ENCODE peak calls at places on chromosomes 6 and 20, in seven cellular contexts. One of them, this sample, is unnamed.

GRCh38 chr20:47336013-47336754 is 20.3 kb downstream of the ZMYND8 start:
- DNase-seq in heart right ventricle: peak; percentile 55
- DNase-seq in foreskin fibroblast: peak; percentile 93
- DNase-seq in left ventricle myocardium inferior: peak; percentile 53
- DNase-seq in AG10803: peak; percentile 87
- DNase-seq in AG04450: no peak
- DNase-seq in cardiac muscle cell: peak; percentile 91
- DNase-seq in this sample: peak; percentile 93

GRCh38 chr6:1616556-1617463 is 7.1 kb downstream of the FOXC1 start:
- DNase-seq in AG10803: no peak
- DNase-seq in cardiac muscle cell: no peak
- DNase-seq in AG04450: no peak
- DNase-seq in foreskin fibroblast: no peak
- DNase-seq in left ventricle myocardium inferior: no peak
- DNase-seq in heart right ventricle: no peak
- DNase-seq in this sample: no peak

GRCh38 chr20:51529027-51529749 is 13.3 kb downstream of the NFATC2 start:
- DNase-seq in cardiac muscle cell: peak; percentile 69
- DNase-seq in AG10803: peak; percentile 87
- DNase-seq in AG04450: no peak
- DNase-seq in left ventricle myocardium inferior: no peak
- DNase-seq in heart right ventricle: no peak
- DNase-seq in foreskin fibroblast: peak; percentile 70
- DNase-seq in this sample: peak; percentile 62

GRCh38 chr6:13998356-13998755 is 73.6 kb downstream of the RNF182 start:
- DNase-seq in heart right ventricle: no peak
- DNase-seq in AG10803: no peak
- DNase-seq in cardiac muscle cell: no peak
- DNase-seq in AG04450: no peak
- DNase-seq in foreskin fibroblast: no peak
- DNase-seq in left ventricle myocardium inferior: no peak
- DNase-seq in this sample: no peak

GRCh38 chr20:61521680-61522420 is 269.8 kb downstream of the CDH4 start:
- DNase-seq in heart right ventricle: no peak
- DNase-seq in left ventricle myocardium inferior: no peak
- DNase-seq in AG10803: no peak
- DNase-seq in AG04450: no peak
- DNase-seq in cardiac muscle cell: peak; percentile 10
- DNase-seq in foreskin fibroblast: no peak
- DNase-seq in this sample: no peak

GRCh38 chr6:158703840-158704822 is 54.3 kb downstream of the SYTL3 start:
- DNase-seq in AG04450: no peak
- DNase-seq in left ventricle myocardium inferior: peak; percentile 85
- DNase-seq in heart right ventricle: peak; percentile 75
- DNase-seq in foreskin fibroblast: peak; percentile 87
- DNase-seq in cardiac muscle cell: peak; percentile 71
- DNase-seq in AG10803: peak; percentile 51
- DNase-seq in this sample: peak; percentile 66

GRCh38 chr6:70162972-70163371 is 139.9 kb downstream of the COL9A1 start:
- DNase-seq in heart right ventricle: no peak
- DNase-seq in AG10803: no peak
- DNase-seq in cardiac muscle cell: no peak
- DNase-seq in left ventricle myocardium inferior: no peak
- DNase-seq in foreskin fibroblast: no peak
- DNase-seq in AG04450: no peak
- DNase-seq in this sample: no peak

GRCh38 chr6:119319694-119320093 is 29.9 kb downstream of the MAN1A1 start:
- DNase-seq in foreskin fibroblast: no peak
- DNase-seq in AG10803: no peak
- DNase-seq in AG04450: no peak
- DNase-seq in cardiac muscle cell: no peak
- DNase-seq in left ventricle myocardium inferior: no peak
- DNase-seq in heart right ventricle: no peak
- DNase-seq in this sample: no peak

GRCh38 chr20:8722277-8722928 is 346.5 kb upstream of the PLCB4 start:
- DNase-seq in left ventricle myocardium inferior: no peak
- DNase-seq in cardiac muscle cell: peak; percentile 84
- DNase-seq in AG10803: peak; percentile 74
- DNase-seq in heart right ventricle: peak; percentile 43
- DNase-seq in AG04450: peak; percentile 65
- DNase-seq in foreskin fibroblast: peak; percentile 82
- DNase-seq in this sample: peak; percentile 79

GRCh38 chr6:125294036-125294435 is 7.7 kb downstream of the HDDC2 start:
- DNase-seq in cardiac muscle cell: no peak
- DNase-seq in AG04450: no peak
- DNase-seq in heart right ventricle: no peak
- DNase-seq in AG10803: no peak
- DNase-seq in foreskin fibroblast: no peak
- DNase-seq in left ventricle myocardium inferior: no peak
- DNase-seq in this sample: no peak

GRCh38 chr6:113574147-113574546 is 283.0 kb upstream of the MARCKS start:
- DNase-seq in AG10803: no peak
- DNase-seq in heart right ventricle: no peak
- DNase-seq in left ventricle myocardium inferior: no peak
- DNase-seq in foreskin fibroblast: no peak
- DNase-seq in cardiac muscle cell: no peak
- DNase-seq in AG04450: no peak
- DNase-seq in this sample: no peak

GRCh38 chr6:111846511-111847409 is 26.5 kb downstream of the FYN start:
- DNase-seq in left ventricle myocardium inferior: peak; percentile 66
- DNase-seq in heart right ventricle: peak; percentile 69
- DNase-seq in AG04450: no peak
- DNase-seq in AG10803: peak; percentile 33
- DNase-seq in cardiac muscle cell: no peak
- DNase-seq in foreskin fibroblast: peak; percentile 39
- DNase-seq in this sample: no peak

GRCh38 chr6:38131527-38131965 is 312.0 kb downstream of the ZFAND3 start:
- DNase-seq in foreskin fibroblast: peak; percentile 96
- DNase-seq in AG10803: peak; percentile 97
- DNase-seq in AG04450: peak; percentile 91
- DNase-seq in cardiac muscle cell: peak; percentile 97
- DNase-seq in heart right ventricle: peak; percentile 30
- DNase-seq in left ventricle myocardium inferior: no peak
- DNase-seq in this sample: peak; percentile 92

GRCh38 chr6:40325041-40325440 is 262.1 kb downstream of the LRFN2 start:
- DNase-seq in AG10803: no peak
- DNase-seq in left ventricle myocardium inferior: no peak
- DNase-seq in AG04450: no peak
- DNase-seq in foreskin fibroblast: no peak
- DNase-seq in cardiac muscle cell: no peak
- DNase-seq in heart right ventricle: no peak
- DNase-seq in this sample: no peak

GRCh38 chr6:10558575-10558974 is 37.4 kb downstream of the GCNT2 start:
- DNase-seq in heart right ventricle: peak; percentile 43
- DNase-seq in AG10803: no peak
- DNase-seq in left ventricle myocardium inferior: no peak
- DNase-seq in AG04450: no peak
- DNase-seq in cardiac muscle cell: no peak
- DNase-seq in foreskin fibroblast: no peak
- DNase-seq in this sample: no peak

GRCh38 chr20:17662333-17663039 is 19.6 kb downstream of the RRBP1 start:
- DNase-seq in AG10803: peak; percentile 95
- DNase-seq in heart right ventricle: peak; percentile 52
- DNase-seq in AG04450: no peak
- DNase-seq in cardiac muscle cell: peak; percentile 96
- DNase-seq in foreskin fibroblast: peak; percentile 92
- DNase-seq in left ventricle myocardium inferior: no peak
- DNase-seq in this sample: peak; percentile 83

GRCh38 chr20:50153500-50154377 is at the start of gene PEDS1:
- DNase-seq in cardiac muscle cell: peak; percentile 95
- DNase-seq in heart right ventricle: peak; percentile 91
- DNase-seq in AG04450: peak; percentile 80
- DNase-seq in left ventricle myocardium inferior: peak; percentile 94
- DNase-seq in AG10803: peak; percentile 90
- DNase-seq in foreskin fibroblast: peak; percentile 98
- DNase-seq in this sample: peak; percentile 91

GRCh38 chr6:3905853-3906190 is 56.6 kb downstream of the FAM50B start:
- DNase-seq in AG04450: no peak
- DNase-seq in heart right ventricle: no peak
- DNase-seq in cardiac muscle cell: peak; percentile 27
- DNase-seq in AG10803: no peak
- DNase-seq in left ventricle myocardium inferior: no peak
- DNase-seq in foreskin fibroblast: peak; percentile 46
- DNase-seq in this sample: peak; percentile 68

GRCh38 chr6:77094821-77095220 is 368.5 kb downstream of the HTR1B start:
- DNase-seq in AG04450: no peak
- DNase-seq in left ventricle myocardium inferior: no peak
- DNase-seq in AG10803: no peak
- DNase-seq in foreskin fibroblast: no peak
- DNase-seq in cardiac muscle cell: no peak
- DNase-seq in heart right ventricle: no peak
- DNase-seq in this sample: no peak

GRCh38 chr6:15493437-15494168 is 169.2 kb downstream of the DTNBP1 start:
- DNase-seq in heart right ventricle: no peak
- DNase-seq in AG04450: no peak
- DNase-seq in left ventricle myocardium inferior: no peak
- DNase-seq in AG10803: peak; percentile 50
- DNase-seq in foreskin fibroblast: peak; percentile 64
- DNase-seq in cardiac muscle cell: no peak
- DNase-seq in this sample: peak; percentile 72

GRCh38 chr6:84220809-84221409 is 6.5 kb downstream of the CEP162 start:
- DNase-seq in heart right ventricle: no peak
- DNase-seq in AG04450: no peak
- DNase-seq in cardiac muscle cell: peak; percentile 54
- DNase-seq in left ventricle myocardium inferior: no peak
- DNase-seq in foreskin fibroblast: peak; percentile 52
- DNase-seq in AG10803: peak; percentile 43
- DNase-seq in this sample: peak; percentile 49

GRCh38 chr6:89952696-89953095 is 58.4 kb downstream of the GJA10 start:
- DNase-seq in left ventricle myocardium inferior: no peak
- DNase-seq in AG10803: peak; percentile 62
- DNase-seq in foreskin fibroblast: peak; percentile 89
- DNase-seq in cardiac muscle cell: peak; percentile 49
- DNase-seq in heart right ventricle: no peak
- DNase-seq in AG04450: peak; percentile 24
- DNase-seq in this sample: peak; percentile 50

GRCh38 chr6:24385536-24386269 is 17.0 kb upstream of the MRS2 start:
- DNase-seq in AG04450: no peak
- DNase-seq in cardiac muscle cell: no peak
- DNase-seq in foreskin fibroblast: no peak
- DNase-seq in AG10803: no peak
- DNase-seq in heart right ventricle: no peak
- DNase-seq in left ventricle myocardium inferior: no peak
- DNase-seq in this sample: no peak

GRCh38 chr20:62710886-62711702 is 2.5 kb downstream of the NTSR1 start:
- DNase-seq in cardiac muscle cell: no peak
- DNase-seq in heart right ventricle: no peak
- DNase-seq in left ventricle myocardium inferior: no peak
- DNase-seq in AG10803: no peak
- DNase-seq in AG04450: no peak
- DNase-seq in foreskin fibroblast: peak; percentile 52
- DNase-seq in this sample: no peak

GRCh38 chr20:40956503-40956902 is 72.1 kb upstream of the TOP1 start:
- DNase-seq in foreskin fibroblast: no peak
- DNase-seq in AG04450: no peak
- DNase-seq in AG10803: no peak
- DNase-seq in cardiac muscle cell: no peak
- DNase-seq in left ventricle myocardium inferior: no peak
- DNase-seq in heart right ventricle: no peak
- DNase-seq in this sample: no peak

GRCh38 chr20:58471161-58471834 is 43.9 kb downstream of the APCDD1L start:
- DNase-seq in AG10803: peak; percentile 67
- DNase-seq in cardiac muscle cell: peak; percentile 78
- DNase-seq in left ventricle myocardium inferior: peak; percentile 72
- DNase-seq in heart right ventricle: peak; percentile 76
- DNase-seq in foreskin fibroblast: peak; percentile 34
- DNase-seq in AG04450: no peak
- DNase-seq in this sample: no peak

GRCh38 chr6:4262506-4262905 is 127.1 kb upstream of the ECI2 start:
- DNase-seq in foreskin fibroblast: no peak
- DNase-seq in heart right ventricle: no peak
- DNase-seq in cardiac muscle cell: no peak
- DNase-seq in left ventricle myocardium inferior: no peak
- DNase-seq in AG10803: no peak
- DNase-seq in AG04450: no peak
- DNase-seq in this sample: no peak

GRCh38 chr6:112366695-112367546 is 19.8 kb downstream of the RFPL4B start:
- DNase-seq in AG04450: no peak
- DNase-seq in cardiac muscle cell: no peak
- DNase-seq in AG10803: no peak
- DNase-seq in heart right ventricle: no peak
- DNase-seq in left ventricle myocardium inferior: no peak
- DNase-seq in foreskin fibroblast: no peak
- DNase-seq in this sample: no peak

GRCh38 chr6:145562771-145563615 is 172.3 kb downstream of the EPM2A start:
- DNase-seq in AG10803: peak; percentile 20
- DNase-seq in cardiac muscle cell: no peak
- DNase-seq in left ventricle myocardium inferior: no peak
- DNase-seq in heart right ventricle: no peak
- DNase-seq in AG04450: no peak
- DNase-seq in foreskin fibroblast: no peak
- DNase-seq in this sample: no peak

GRCh38 chr6:167846997-167847606 is 20.4 kb downstream of the AFDN start:
- DNase-seq in foreskin fibroblast: no peak
- DNase-seq in heart right ventricle: no peak
- DNase-seq in left ventricle myocardium inferior: no peak
- DNase-seq in cardiac muscle cell: no peak
- DNase-seq in AG10803: no peak
- DNase-seq in AG04450: no peak
- DNase-seq in this sample: no peak
- TF ChIP-seq CTCF in foreskin fibroblast: no peak
- TF ChIP-seq CTCF in heart right ventricle: no peak
- TF ChIP-seq CTCF in left ventricle myocardium inferior: no peak
- TF ChIP-seq CTCF in cardiac muscle cell: no peak
- TF ChIP-seq CTCF in AG10803: no peak
- TF ChIP-seq CTCF in AG04450: no peak
- TF ChIP-seq CTCF in this sample: no peak

DNA sequence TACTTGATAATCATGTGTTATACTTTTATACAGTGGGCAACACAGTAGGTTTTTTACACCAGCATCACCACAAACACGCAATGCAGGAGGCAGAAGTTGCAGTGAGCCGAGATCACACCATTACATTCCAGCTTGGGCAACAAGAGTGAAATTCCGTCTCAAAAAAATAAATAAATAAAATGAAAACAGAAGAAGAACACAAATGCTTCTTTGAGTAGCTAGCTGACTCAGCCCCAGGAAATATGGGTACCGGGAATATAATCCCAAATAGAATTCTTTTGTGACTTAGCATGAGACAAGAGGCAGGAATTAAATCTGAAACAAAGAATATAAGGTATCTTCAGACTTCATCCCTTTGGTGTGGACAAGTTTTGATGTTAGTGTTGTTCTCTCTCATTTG is 164.2 kb upstream of the ATXN1 start:
- DNase-seq in heart right ventricle: no peak
- DNase-seq in left ventricle myocardium inferior: no peak
- DNase-seq in AG10803: peak; percentile 74
- DNase-seq in foreskin fibroblast: peak; percentile 75
- DNase-seq in cardiac muscle cell: no peak
- DNase-seq in AG04450: no peak
- DNase-seq in this sample: no peak
- H3K4me3 ChIP-seq in heart right ventricle: no peak overlapping the region
- H3K4me3 ChIP-seq in left ventricle myocardium inferior: no peak overlapping the region
- H3K4me3 ChIP-seq in AG10803: no peak overlapping the region
- H3K4me3 ChIP-seq in foreskin fibroblast: no peak overlapping the region
- H3K4me3 ChIP-seq in cardiac muscle cell: no peak overlapping the region
- H3K4me3 ChIP-seq in AG04450: no peak overlapping the region
- H3K4me3 ChIP-seq in this sample: no peak overlapping the region

GRCh38 chr6:30013296-30013922 is 47.7 kb upstream of the POLR1H start:
- DNase-seq in left ventricle myocardium inferior: no peak
- DNase-seq in cardiac muscle cell: peak; percentile 21
- DNase-seq in AG10803: peak; percentile 5
- DNase-seq in foreskin fibroblast: no peak
- DNase-seq in AG04450: no peak
- DNase-seq in heart right ventricle: peak; percentile 42
- DNase-seq in this sample: peak; percentile 14
- TF ChIP-seq CTCF in left ventricle myocardium inferior: peak; percentile 93
- TF ChIP-seq CTCF in cardiac muscle cell: peak; percentile 85
- TF ChIP-seq CTCF in AG10803: peak; percentile 80
- TF ChIP-seq CTCF in foreskin fibroblast: peak; percentile 87
- TF ChIP-seq CTCF in AG04450: peak; percentile 84
- TF ChIP-seq CTCF in heart right ventricle: peak; percentile 96
- TF ChIP-seq CTCF in this sample: peak; percentile 86

GRCh38 chr20:20362774-20363435 is 5.0 kb upstream of the INSM1 start:
- DNase-seq in AG04450: no peak
- DNase-seq in heart right ventricle: no peak
- DNase-seq in foreskin fibroblast: no peak
- DNase-seq in cardiac muscle cell: no peak
- DNase-seq in AG10803: no peak
- DNase-seq in left ventricle myocardium inferior: no peak
- DNase-seq in this sample: no peak
- H3K4me3 ChIP-seq in AG04450: no peak overlapping the region
- H3K4me3 ChIP-seq in heart right ventricle: no peak overlapping the region
- H3K4me3 ChIP-seq in foreskin fibroblast: no peak overlapping the region
- H3K4me3 ChIP-seq in cardiac muscle cell: no peak overlapping the region
- H3K4me3 ChIP-seq in AG10803: no peak overlapping the region
- H3K4me3 ChIP-seq in left ventricle myocardium inferior: no peak overlapping the region
- H3K4me3 ChIP-seq in this sample: no peak overlapping the region